ENCODE peak calls at places on chromosomes 1 and 21, in ten cellular contexts. I is fibroblast of pulmonary artery; D is GM23248; G is foreskin fibroblast; S is GM04504; R is cardiac muscle cell; K is stimulated activated CD4-positive, alpha-beta T cell treated with anti-CD3 and anti-CD28 coated beads, TNF-alpha, amount 100 ng/mL, for 48 hours; L is mesendoderm; U is upper lobe of right lung; B is fibroblast of mammary gland. E is an unnamed sample.

GRCh38 chr1:172287207-172287606 is 133.3 kb upstream of the C1orf105 start:
- DNase-seq in I (peak), B (peak), L (no peak), G (peak), S (no peak), U (no peak), R (peak), D (peak), K (no peak), E (no peak)

GRCh38 chr1:158055854-158056253 is 62.4 kb downstream of the KIRREL1 start:
- DNase-seq in B (no peak), D (no peak), R (no peak), G (no peak), S (no peak), L (peak), I (no peak), U (no peak), K (no peak), E (no peak)

GRCh38 chr1:55039342-55040082 is at the start of gene PCSK9:
- DNase-seq in B (peak), L (peak), S (no peak), D (peak), U (peak), I (peak), G (no peak), R (peak), K (no peak), E (no peak)

GRCh38 chr1:9844746-9845145 is 21.0 kb upstream of the CLSTN1 start:
- DNase-seq in U (no peak), G (no peak), K (no peak), R (no peak), D (no peak), I (no peak), L (no peak), B (no peak), S (no peak), E (no peak)

GRCh38 chr1:40855513-40855912 is 6.7 kb downstream of the CITED4 start:
- DNase-seq in R (no peak), S (no peak), L (peak), B (no peak), G (no peak), U (no peak), D (no peak), K (no peak), I (no peak), E (no peak)

GRCh38 chr1:33692216-33693188 is 171.4 kb upstream of the HMGB4 start:
- DNase-seq in I (no peak), G (no peak), S (no peak), B (no peak), L (no peak), R (no peak), D (no peak), K (no peak), U (no peak), E (no peak)

GRCh38 chr1:204684551-204685235 is 845 bp downstream of the LRRN2 start:
- DNase-seq in L (peak), K (no peak), I (no peak), D (no peak), S (no peak), U (no peak), R (peak), B (no peak), G (no peak), E (peak)

GRCh38 chr21:45556645-45557601 is 14.7 kb upstream of the SLC19A1 start:
- DNase-seq in I (no peak), G (no peak), L (no peak), B (peak), K (no peak), U (peak), R (no peak), D (peak), S (no peak), E (no peak)

GRCh38 chr21:31554511-31555022 is 104.9 kb upstream of the SOD1 start:
- DNase-seq in L (peak), S (no peak), G (no peak), I (peak), R (peak), D (peak), B (peak), K (no peak), U (peak), E (no peak)

GRCh38 chr1:155909894-155910293 is 1.3 kb downstream of the RIT1 start:
- DNase-seq in U (no peak), S (no peak), I (peak), L (peak), R (peak), B (peak), D (peak), K (no peak), G (peak), E (no peak)

GRCh38 chr1:64471218-64471719 is 1.3 kb downstream of the CACHD1 start:
- DNase-seq in U (peak), K (no peak), R (peak), G (peak), D (peak), S (no peak), B (peak), I (peak), L (peak), E (no peak)

GRCh38 chr1:71695084-71695483 is 587.3 kb downstream of the NEGR1 start:
- DNase-seq in B (no peak), U (no peak), S (no peak), K (no peak), L (no peak), R (no peak), D (no peak), G (no peak), I (no peak), E (no peak)

GRCh38 chr1:230976825-230977747 is 1.6 kb downstream of the TTC13 start:
- DNase-seq in D (no peak), I (no peak), U (no peak), L (no peak), S (no peak), K (no peak), B (no peak), R (no peak), G (no peak), E (no peak)

GRCh38 chr1:178273707-178274410 is 180.0 kb downstream of the RASAL2 start:
- DNase-seq in G (no peak), L (peak), S (no peak), R (no peak), K (no peak), B (peak), D (peak), I (no peak), U (no peak), E (no peak)

GRCh38 chr1:204503913-204504519 is 9.4 kb upstream of the PIK3C2B start:
- DNase-seq in G (no peak), S (no peak), D (no peak), L (no peak), K (no peak), B (no peak), I (no peak), U (no peak), R (no peak), E (no peak)

GRCh38 chr21:36350282-36350910 is 30.4 kb downstream of the MORC3 start:
- DNase-seq in U (no peak), G (peak), K (no peak), S (peak), D (peak), L (peak), I (peak), B (peak), R (peak), E (no peak)

GRCh38 chr1:58883037-58883887 is 99.4 kb upstream of the JUN start:
- DNase-seq in U (peak), I (peak), L (peak), K (no peak), B (peak), G (peak), R (peak), S (peak), D (peak), E (no peak)

GRCh38 chr1:234608720-234609527 is 1.1 kb downstream of the IRF2BP2 start:
- DNase-seq in I (peak), K (peak), U (peak), R (peak), G (no peak), D (peak), L (peak), S (no peak), B (peak), E (no peak)

GRCh38 chr1:197638316-197638715 is 137.0 kb downstream of the DENND1B start:
- DNase-seq in U (no peak), B (no peak), S (no peak), K (no peak), R (no peak), L (no peak), D (no peak), I (no peak), G (no peak), E (no peak)

GRCh38 chr1:6269997-6270401 is 9.1 kb upstream of the GPR153 start:
- DNase-seq in G (no peak), I (no peak), K (no peak), R (no peak), B (no peak), S (no peak), U (no peak), L (no peak), D (no peak), E (no peak)

GRCh38 chr1:116580446-116581322 is 9.9 kb upstream of the CD58 start:
- DNase-seq in D (peak), I (no peak), R (peak), U (no peak), B (no peak), K (no peak), S (no peak), G (no peak), L (no peak), E (no peak)

GRCh38 chr1:151494741-151495281 is 16.4 kb upstream of the CGN start:
- DNase-seq in G (peak), U (no peak), I (peak), B (peak), D (peak), K (no peak), R (peak), L (peak), S (peak), E (no peak)

GRCh38 chr1:225554216-225554812 is 98.6 kb downstream of the ENAH start:
- DNase-seq in U (no peak), D (peak), G (peak), S (no peak), K (no peak), R (peak), B (peak), I (peak), L (peak), E (no peak)

GRCh38 chr1:5571861-5572401 is 420.3 kb downstream of the NPHP4 start:
- DNase-seq in L (no peak), R (no peak), I (no peak), G (no peak), K (no peak), S (no peak), U (no peak), D (no peak), B (no peak), E (no peak)

GRCh38 chr1:23178931-23179330 is 10.3 kb upstream of the LUZP1 start:
- DNase-seq in L (no peak), U (no peak), B (peak), K (no peak), S (no peak), R (peak), G (no peak), I (peak), D (peak), E (no peak)

GRCh38 chr1:221604948-221605347 is 136.9 kb downstream of the DUSP10 start:
- DNase-seq in L (no peak), D (no peak), G (no peak), I (no peak), K (no peak), R (no peak), B (peak), U (no peak), S (no peak), E (no peak)

GRCh38 chr1:11790101-11790879 is 15.5 kb downstream of the MTHFR start:
- DNase-seq in S (no peak), G (no peak), K (no peak), D (no peak), B (no peak), R (no peak), L (no peak), U (no peak), I (no peak), E (no peak)

GRCh38 chr1:39268112-39268581 is 63.7 kb downstream of the MACF1 start:
- DNase-seq in U (no peak), K (no peak), L (peak), G (peak), R (peak), B (peak), S (peak), D (peak), I (peak), E (no peak)

GRCh38 chr1:14541348-14541747 is 57.1 kb upstream of the KAZN start:
- DNase-seq in K (no peak), B (no peak), S (no peak), D (no peak), L (no peak), G (no peak), I (no peak), U (no peak), R (no peak), E (no peak)

GRCh38 chr1:174605198-174605597 is 157.4 kb downstream of the GPR52 start:
- DNase-seq in K (no peak), I (no peak), L (no peak), D (no peak), B (no peak), S (no peak), U (no peak), G (no peak), R (no peak), E (no peak)

GRCh38 chr1:8602471-8603219 is 214.8 kb downstream of the RERE start:
- DNase-seq in K (peak), B (no peak), S (no peak), R (no peak), U (no peak), G (no peak), D (no peak), I (no peak), L (no peak), E (no peak)

E was measured in GM12891.